ENCODE peak calls at places on chromosome 21, in eight cellular contexts. Q, Y, I, W, S, T, O and H are unnamed samples.

GRCh38 chr21:46492851-46493250 is 34.2 kb downstream of the DIP2A start:
- DNase-seq in Q (no peak), Y (no peak), I (no peak), W (no peak), S (no peak), T (no peak), O (no peak), H (no peak)

GRCh38 chr21:14076143-14076806 is 134.5 kb downstream of the LIPI start:
- DNase-seq in Q (no peak), Y (no peak), I (no peak), W (peak), S (no peak), T (no peak), O (no peak), H (no peak)

GRCh38 chr21:24939288-24939687 is 668.0 kb downstream of the MRPL39 start:
- DNase-seq in Q (no peak), Y (no peak), I (no peak), W (no peak), S (no peak), T (no peak), O (no peak), H (no peak)

GRCh38 chr21:44991538-44992483 is 52.0 kb downstream of the SLX9 start:
- DNase-seq in Q (no peak), Y (no peak), I (no peak), W (peak), S (no peak), T (no peak), O (no peak), H (no peak)

GRCh38 chr21:27225142-27225541 is 258.3 kb upstream of the ADAMTS5 start:
- DNase-seq in Q (peak), Y (no peak), I (no peak), W (no peak), S (no peak), T (no peak), O (no peak), H (no peak)

GRCh38 chr21:45579383-45580180 is 37.3 kb upstream of the SLC19A1 start:
- DNase-seq in Q (no peak), Y (no peak), I (peak), W (no peak), S (no peak), T (no peak), O (no peak), H (no peak)

GRCh38 chr21:34166468-34166867 is 93.1 kb downstream of the MRPS6 start:
- DNase-seq in Q (no peak), Y (peak), I (no peak), W (no peak), S (no peak), T (no peak), O (peak), H (no peak)

GRCh38 chr21:20270365-20271055 is 727.7 kb upstream of the NCAM2 start:
- DNase-seq in Q (no peak), Y (no peak), I (no peak), W (no peak), S (no peak), T (no peak), O (no peak), H (no peak)

GRCh38 chr21:46409641-46410406 is 48.9 kb upstream of the DIP2A start:
- DNase-seq in Q (no peak), Y (no peak), I (no peak), W (peak), S (no peak), T (no peak), O (no peak), H (no peak)

GRCh38 chr21:29376556-29376955 is 77.8 kb downstream of the BACH1 start:
- DNase-seq in Q (peak), Y (peak), I (peak), W (no peak), S (peak), T (no peak), O (peak), H (peak)

GRCh38 chr21:44329086-44329889 is 9.9 kb downstream of the CFAP410 start:
- DNase-seq in Q (no peak), Y (no peak), I (no peak), W (peak), S (no peak), T (no peak), O (no peak), H (no peak)

GRCh38 chr21:27240901-27241300 is 274.0 kb upstream of the ADAMTS5 start:
- DNase-seq in Q (no peak), Y (no peak), I (no peak), W (no peak), S (no peak), T (no peak), O (no peak), H (no peak)

GRCh38 chr21:27674037-27674436 is 707.1 kb upstream of the ADAMTS5 start:
- DNase-seq in Q (peak), Y (no peak), I (no peak), W (no peak), S (peak), T (peak), O (no peak), H (no peak)

GRCh38 chr21:46399686-46400085 is 59.0 kb upstream of the DIP2A start:
- DNase-seq in Q (no peak), Y (no peak), I (no peak), W (peak), S (peak), T (no peak), O (no peak), H (no peak)

GRCh38 chr21:24705201-24705600 is 902.1 kb downstream of the MRPL39 start:
- DNase-seq in Q (no peak), Y (no peak), I (no peak), W (no peak), S (no peak), T (no peak), O (no peak), H (no peak)

GRCh38 chr21:36029309-36029708 is 31.0 kb downstream of the SETD4 start:
- DNase-seq in Q (no peak), Y (no peak), I (no peak), W (no peak), S (no peak), T (no peak), O (no peak), H (no peak)

GRCh38 chr21:26964379-26964778 is 2.5 kb downstream of the ADAMTS5 start:
- DNase-seq in Q (peak), Y (no peak), I (peak), W (peak), S (no peak), T (no peak), O (no peak), H (no peak)

DNA sequence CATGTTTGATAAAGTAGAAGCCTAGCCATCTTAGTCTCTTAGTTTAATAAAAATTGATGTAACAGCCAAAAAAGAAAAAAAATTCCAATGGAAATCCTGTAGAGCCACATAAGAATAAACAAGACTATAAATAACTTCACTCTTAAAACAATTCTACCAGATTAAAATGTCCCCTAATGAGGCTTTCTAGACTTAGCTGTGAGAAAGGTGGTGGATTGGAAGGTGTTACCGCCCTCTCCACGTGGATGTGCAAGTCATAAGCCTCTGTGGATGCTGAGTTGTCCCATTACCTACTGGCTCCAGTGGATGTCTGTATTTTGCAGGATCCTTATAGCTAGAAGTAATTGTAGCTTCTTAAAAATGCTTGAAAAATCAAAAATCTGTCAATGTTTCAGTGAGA is 14.6 kb downstream of the LCA5L start:
- DNase-seq in Q (no peak), Y (no peak), I (no peak), W (no peak), S (no peak), T (no peak), O (no peak), H (no peak)
- TF ChIP-seq CTCF in Q (no peak), Y (no peak), I (no peak), W (no peak), S (no peak), T (no peak), O (no peak), H (no peak)

DNA sequence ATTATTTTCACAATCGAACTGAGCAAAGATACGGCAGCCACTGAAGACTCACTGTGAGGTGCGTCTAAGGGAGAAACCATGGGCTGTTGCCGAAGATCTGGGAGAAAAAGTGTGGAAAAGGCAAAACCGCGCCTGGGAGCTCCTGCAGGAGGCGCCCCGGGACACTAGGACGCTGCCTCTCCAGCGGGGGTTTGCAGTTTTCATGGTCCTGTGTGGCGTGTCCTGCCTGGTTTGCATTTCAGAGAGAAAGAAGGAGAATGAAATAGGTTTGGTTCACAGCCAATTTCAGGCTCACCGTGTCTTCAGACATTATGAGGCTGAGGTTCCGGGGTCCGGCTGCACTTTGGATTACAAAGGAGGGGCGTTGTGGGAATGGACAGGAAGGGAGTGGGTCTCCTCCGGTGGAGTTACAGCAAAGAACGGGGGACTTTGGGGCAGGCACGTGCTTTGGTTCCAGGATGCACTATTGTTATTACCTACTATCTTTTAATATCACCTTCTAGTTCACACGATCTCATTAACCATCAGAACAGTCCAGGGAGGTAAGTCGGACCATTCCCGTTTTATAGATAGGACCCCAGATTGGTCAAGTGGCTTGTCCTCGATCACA is 179.8 kb downstream of the DYRK1A start:
- DNase-seq in Q (no peak), Y (no peak), I (no peak), W (no peak), S (no peak), T (no peak), O (no peak), H (no peak)
- TF ChIP-seq CTCF in Q (no peak), Y (no peak), I (no peak), W (no peak), S (no peak), T (no peak), O (no peak), H (no peak)

GRCh38 chr21:17370263-17370662 is 142.6 kb upstream of the CXADR start:
- DNase-seq in Q (no peak), Y (no peak), I (no peak), W (peak), S (peak), T (no peak), O (no peak), H (no peak)

GRCh38 chr21:17371470-17371869 is 141.4 kb upstream of the CXADR start:
- DNase-seq in Q (peak), Y (no peak), I (no peak), W (no peak), S (peak), T (no peak), O (no peak), H (no peak)

GRCh38 chr21:17368748-17369363 is 144.0 kb upstream of the CXADR start:
- DNase-seq in Q (no peak), Y (no peak), I (no peak), W (no peak), S (no peak), T (no peak), O (no peak), H (no peak)

GRCh38 chr21:17372200-17372599 is 140.6 kb upstream of the CXADR start:
- DNase-seq in Q (no peak), Y (no peak), I (no peak), W (no peak), S (no peak), T (no peak), O (no peak), H (no peak)

DNA sequence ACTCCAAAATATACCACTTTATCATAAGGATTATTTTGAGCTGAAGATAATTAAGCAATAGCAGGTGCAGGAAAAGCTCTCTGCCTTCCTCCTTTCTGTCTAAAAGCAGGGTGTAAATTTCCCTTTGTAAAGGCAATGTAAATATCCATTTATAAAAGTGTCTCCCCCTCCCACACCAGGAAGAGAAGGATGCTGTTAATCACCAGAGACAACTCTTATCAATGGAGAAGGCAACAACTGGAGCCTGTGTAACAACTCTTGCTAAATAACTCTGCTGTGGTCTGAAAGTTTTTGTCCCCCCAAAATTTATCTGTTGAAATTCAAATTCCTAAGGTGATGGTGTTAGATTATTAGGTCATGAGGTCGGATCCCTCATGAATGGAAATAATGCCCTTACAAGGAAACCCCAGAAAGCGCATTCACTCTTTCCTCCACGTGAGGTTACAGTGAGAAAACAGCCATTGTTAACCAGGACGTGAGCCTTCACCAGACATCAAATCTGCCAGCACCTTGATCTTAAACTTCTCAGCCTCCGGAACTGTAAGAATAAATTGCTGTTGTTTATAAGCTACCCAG is 142.0 kb upstream of the CXADR start:
- DNase-seq in Q (no peak), Y (no peak), I (no peak), W (no peak), S (no peak), T (no peak), O (no peak), H (no peak)
- TF ChIP-seq CTCF in Q (no peak), Y (no peak), I (no peak), W (no peak), S (no peak), T (no peak), O (no peak), H (no peak)

GRCh38 chr21:30463713-30464112 is 16.5 kb downstream of the KRTAP19-1 start:
- DNase-seq in Q (peak), Y (peak), I (no peak), W (no peak), S (peak), T (no peak), O (peak), H (no peak)
- TF ChIP-seq CTCF in Q (peak), Y (no peak), I (peak), W (no peak), S (peak), T (no peak), O (peak), H (peak)

GRCh38 chr21:41974752-41975053 is 20.9 kb upstream of the C2CD2 start:
- DNase-seq in Q (no peak), Y (no peak), I (no peak), W (peak), S (no peak), T (no peak), O (no peak), H (no peak)

GRCh38 chr21:41975391-41976272 is 21.8 kb upstream of the C2CD2 start:
- DNase-seq in Q (no peak), Y (no peak), I (peak), W (peak), S (no peak), T (no peak), O (no peak), H (no peak)

GRCh38 chr21:41972511-41973205 is 18.8 kb upstream of the C2CD2 start:
- DNase-seq in Q (no peak), Y (no peak), I (no peak), W (peak), S (no peak), T (no peak), O (no peak), H (no peak)

GRCh38 chr21:41973427-41973831 is 19.6 kb upstream of the C2CD2 start:
- DNase-seq in Q (no peak), Y (no peak), I (no peak), W (peak), S (peak), T (no peak), O (no peak), H (no peak)

GRCh38 chr21:41973861-41974751 is 20.3 kb upstream of the C2CD2 start:
- DNase-seq in Q (peak), Y (peak), I (no peak), W (peak), S (no peak), T (no peak), O (peak), H (no peak)
- TF ChIP-seq CTCF in Q (peak), Y (no peak), I (no peak), W (no peak), S (no peak), T (peak), O (peak), H (peak)